ENCODE peak calls at places on chromosomes 5 and 9, in four cellular contexts. U is GM13976, X is NCI-H1930, Y is AG08396. W is an unnamed sample.

GRCh38 chr5:35482167-35482755 is 135.4 kb upstream of the SPEF2 start:
- DNase-seq in U (no peak), Y (no peak), X (no peak), W (no peak)

GRCh38 chr9:70031141-70031545 is 12.5 kb upstream of the MAMDC2 start:
- DNase-seq in U (no peak), X (no peak), Y (no peak), W (peak)

GRCh38 chr5:6583049-6583880 is 49.6 kb downstream of the NSUN2 start:
- DNase-seq in U (peak), X (peak), Y (peak), W (no peak)

GRCh38 chr5:57863661-57864060 is 381.1 kb upstream of the ACTBL2 start:
- DNase-seq in U (no peak), X (no peak), Y (peak), W (peak)

GRCh38 chr9:70110194-70111041 is 66.8 kb downstream of the MAMDC2 start:
- DNase-seq in X (no peak), Y (no peak), U (no peak), W (no peak)

GRCh38 chr9:104177003-104177611 is 83.0 kb downstream of the SMC2 start:
- DNase-seq in X (no peak), U (no peak), Y (no peak), W (peak)

GRCh38 chr9:134372621-134373267 is 46.5 kb downstream of the RXRA start:
- DNase-seq in Y (peak), X (no peak), U (no peak), W (no peak)

GRCh38 chr5:173707392-173707791 is 90.9 kb upstream of the BOD1 start:
- DNase-seq in Y (peak), U (no peak), X (no peak), W (no peak)

GRCh38 chr5:887947-888640 is 4.5 kb downstream of the BRD9 start:
- DNase-seq in Y (no peak), U (no peak), X (no peak), W (no peak)

GRCh38 chr5:66974256-66974655 is 222.3 kb downstream of the CD180 start:
- DNase-seq in X (no peak), Y (no peak), U (no peak), W (no peak)

GRCh38 chr9:68507098-68507795 is 33.4 kb downstream of the TMEM252 start:
- DNase-seq in Y (peak), U (peak), X (no peak), W (no peak)

GRCh38 chr5:31637851-31638250 is 1.1 kb upstream of the PDZD2 start:
- DNase-seq in Y (no peak), X (no peak), U (no peak), W (no peak)

GRCh38 chr5:62779010-62779422 is 200.4 kb downstream of the LRRC70 start:
- DNase-seq in Y (peak), X (peak), U (peak), W (peak)

GRCh38 chr5:109496112-109496511 is 86.3 kb upstream of the PJA2 start:
- DNase-seq in X (no peak), Y (no peak), U (no peak), W (no peak)

GRCh38 chr9:136001231-136001630 is 40.1 kb upstream of the UBAC1 start:
- DNase-seq in U (no peak), X (no peak), Y (no peak), W (no peak)

GRCh38 chr9:38176256-38176655 is 107.2 kb upstream of the SHB start:
- DNase-seq in X (no peak), Y (no peak), U (no peak), W (no peak)